ENCODE peak calls at places on chromosomes 12 and 14, in ten cellular contexts. U is WTC11, H is GM13976, M is fibroblast of lung, C is neural progenitor cell, N is astrocyte of the cerebellum, G is chondrocyte, E is fibroblast of the aortic adventitia, X is progenitor cell of endocrine pancreas, A is suprapubic skin. F is an unnamed sample.

GRCh38 chr14:69460093-69460701 is 24.3 kb upstream of the PLEKHD1 start:
- DNase-seq in U (peak; percentile 39), H (peak; percentile 70), M (peak; percentile 95), C (peak; percentile 64), N (peak; percentile 76), G (no peak), E (peak; percentile 93), X (peak; percentile 20), A (no peak), F (no peak)

GRCh38 chr12:132729541-132730320 is 19.1 kb downstream of the PGAM5 start:
- DNase-seq in U (no peak), H (no peak), M (no peak), C (no peak), N (no peak), G (no peak), E (peak; percentile 4), X (no peak), A (no peak), F (no peak)

GRCh38 chr12:79055926-79056674 is 191.5 kb downstream of the SYT1 start:
- DNase-seq in U (no peak), H (no peak), M (peak; percentile 63), C (no peak), N (no peak), G (no peak), E (peak; percentile 86), X (no peak), A (no peak), F (no peak)

GRCh38 chr12:29427964-29428363 is 47.0 kb upstream of the ERGIC2 start:
- DNase-seq in U (no peak), H (peak; percentile 55), M (no peak), C (peak; percentile 23), N (no peak), G (no peak), E (peak; percentile 22), X (no peak), A (no peak), F (no peak)

GRCh38 chr12:32302218-32302826 is 97.0 kb upstream of the FGD4 start:
- DNase-seq in U (peak; percentile 40), H (peak; percentile 72), M (peak; percentile 32), C (peak; percentile 46), N (no peak), G (no peak), E (peak; percentile 34), X (no peak), A (no peak), F (no peak)

GRCh38 chr14:92800525-92800924 is 6.4 kb downstream of the GOLGA5 start:
- DNase-seq in U (no peak), H (no peak), M (no peak), C (no peak), N (no peak), G (no peak), E (no peak), X (no peak), A (no peak), F (no peak)

GRCh38 chr14:68932219-68932618 is 46.9 kb downstream of the ACTN1 start:
- DNase-seq in U (no peak), H (no peak), M (peak; percentile 63), C (no peak), N (no peak), G (no peak), E (no peak), X (no peak), A (no peak), F (no peak)

GRCh38 chr12:45290218-45290609 is 74.3 kb downstream of the ANO6 start:
- DNase-seq in U (no peak), H (no peak), M (peak; percentile 89), C (no peak), N (no peak), G (no peak), E (peak; percentile 77), X (no peak), A (no peak), F (no peak)

GRCh38 chr12:27185234-27186045 is 58.6 kb upstream of the STK38L start:
- DNase-seq in U (no peak), H (no peak), M (peak; percentile 69), C (no peak), N (peak; percentile 77), G (no peak), E (peak; percentile 95), X (no peak), A (no peak), F (no peak)

GRCh38 chr14:23569443-23570151 is 2.0 kb upstream of the AP1G2 start:
- DNase-seq in U (peak; percentile 45), H (peak; percentile 54), M (no peak), C (peak; percentile 69), N (no peak), G (peak; percentile 52), E (no peak), X (no peak), A (no peak), F (no peak)

GRCh38 chr12:112841891-112842290 is 50.3 kb downstream of the RPH3A start:
- DNase-seq in U (no peak), H (no peak), M (no peak), C (no peak), N (no peak), G (no peak), E (peak; percentile 28), X (no peak), A (no peak), F (no peak)

GRCh38 chr14:64737391-64738305 is 33.4 kb downstream of the PLEKHG3 start:
- DNase-seq in U (no peak), H (no peak), M (no peak), C (no peak), N (no peak), G (no peak), E (no peak), X (no peak), A (no peak), F (peak; percentile 65)

GRCh38 chr12:47808574-47809380 is 10.9 kb downstream of the HDAC7 start:
- DNase-seq in U (no peak), H (no peak), M (no peak), C (peak; percentile 20), N (no peak), G (no peak), E (no peak), X (no peak), A (no peak), F (no peak)

GRCh38 chr14:99363051-99363450 is 91.1 kb upstream of the BCL11B start:
- DNase-seq in U (no peak), H (no peak), M (no peak), C (no peak), N (no peak), G (peak; percentile 67), E (no peak), X (no peak), A (no peak), F (no peak)

GRCh38 chr14:99359906-99360305 is 87.9 kb upstream of the BCL11B start:
- DNase-seq in U (no peak), H (no peak), M (no peak), C (no peak), N (no peak), G (peak; percentile 11), E (no peak), X (no peak), A (no peak), F (no peak)

GRCh38 chr14:99360774-99361595 is 89.0 kb upstream of the BCL11B start:
- DNase-seq in U (no peak), H (no peak), M (no peak), C (no peak), N (no peak), G (peak; percentile 67), E (no peak), X (no peak), A (no peak), F (no peak)

GRCh38 chr14:99361596-99362220 is 89.7 kb upstream of the BCL11B start:
- DNase-seq in U (no peak), H (no peak), M (no peak), C (no peak), N (no peak), G (peak; percentile 68), E (no peak), X (no peak), A (no peak), F (no peak)

DNA sequence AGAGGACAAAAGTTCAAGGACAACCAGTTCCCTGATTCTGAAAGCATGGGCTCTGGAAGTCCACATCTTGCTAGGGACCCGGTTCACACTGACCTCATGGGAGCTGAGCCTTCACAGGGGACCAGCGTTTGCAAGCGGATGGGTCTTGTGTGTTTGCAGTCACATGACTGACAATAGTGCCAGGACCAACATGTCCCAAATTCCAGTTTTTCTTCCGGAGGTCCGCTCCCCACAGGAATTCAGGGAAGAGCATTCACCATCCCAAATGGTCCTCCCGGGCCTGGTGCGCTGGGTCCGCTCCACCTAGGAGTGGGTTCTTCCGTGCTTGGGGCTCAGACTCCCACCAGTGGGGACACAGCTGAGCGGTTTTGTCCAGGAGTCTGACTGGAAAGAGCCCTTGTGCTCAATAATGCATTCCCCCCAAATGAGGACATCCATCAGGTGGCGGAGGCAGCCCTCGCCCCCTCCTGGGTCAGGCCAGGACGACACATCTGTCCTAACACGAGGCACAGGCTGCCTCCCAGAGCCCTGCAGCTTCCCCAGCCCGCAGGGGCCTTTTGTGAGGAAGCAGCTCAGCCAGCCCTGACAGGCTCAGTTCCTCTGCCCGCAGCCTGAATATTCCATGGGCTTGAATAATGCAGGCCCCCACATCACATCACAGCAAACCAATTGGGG is 91.8 kb upstream of the BCL11B start:
- DNase-seq in U (peak; percentile 51), H (no peak), M (no peak), C (peak; percentile 54), N (no peak), G (peak; percentile 59), E (no peak), X (no peak), A (no peak), F (peak; percentile 36)
- TF ChIP-seq CTCF in U (no peak), H (no peak), M (no peak), C (no peak), N (no peak), G (no peak), E (no peak), X (no peak), A (no peak), F (no peak)

GRCh38 chr12:87348071-87348470 is 681.1 kb downstream of the C12orf50 start:
- DNase-seq in U (no peak), H (no peak), M (no peak), C (no peak), N (no peak), G (no peak), E (no peak), X (no peak), A (no peak), F (no peak)

GRCh38 chr12:87344699-87345098 is 684.5 kb downstream of the C12orf50 start:
- DNase-seq in U (no peak), H (no peak), M (peak; percentile 6), C (no peak), N (no peak), G (no peak), E (peak; percentile 24), X (no peak), A (no peak), F (no peak)
- TF ChIP-seq CTCF in U (no peak), H (no peak), M (peak; percentile 6), C (peak; percentile 43), N (peak; percentile 3), G (peak; percentile 66), E (peak; percentile 12), X (peak; percentile 23), A (no peak), F (no peak)

GRCh38 chr12:14986449-14986848 is 13.6 kb downstream of the PDE6H start:
- DNase-seq in U (no peak), H (no peak), M (no peak), C (no peak), N (no peak), G (no peak), E (no peak), X (no peak), A (no peak), F (no peak)
- TF ChIP-seq CTCF in U (no peak), H (no peak), M (no peak), C (no peak), N (no peak), G (peak; percentile 56), E (no peak), X (no peak), A (no peak), F (no peak)

GRCh38 chr14:103188691-103189480 is 65.6 kb downstream of the TNFAIP2 start:
- DNase-seq in U (peak; percentile 61), H (peak; percentile 47), M (no peak), C (peak; percentile 36), N (no peak), G (no peak), E (peak; percentile 23), X (peak; percentile 46), A (no peak), F (no peak)
- TF ChIP-seq CTCF in U (no peak), H (no peak), M (peak; percentile 36), C (peak; percentile 36), N (peak; percentile 16), G (peak; percentile 74), E (peak; percentile 37), X (peak; percentile 56), A (no peak), F (peak; percentile 40)